ENCODE peak calls at places on chromosomes 6 and 20, in nine cellular contexts. A is AG20443; M is uterus; B is heart left ventricle; Y is astrocyte of the spinal cord; V is amygdala; S is amniotic stem cell; K is CD4-positive, alpha-beta T cell; P is adrenal gland. J is an unnamed sample.

GRCh38 chr6:55679503-55679902 is 100.5 kb upstream of the HMGCLL1 start:
- DNase-seq in A (no peak), M (no peak), B (no peak), Y (peak), V (no peak), S (no peak), K (no peak), P (no peak), J (no peak)

GRCh38 chr6:168791916-168792315 is 350.9 kb downstream of the SMOC2 start:
- DNase-seq in A (no peak), M (no peak), B (no peak), Y (no peak), V (peak), S (no peak), K (no peak), P (no peak), J (no peak)

GRCh38 chr20:37853823-37854375 is 49.0 kb upstream of the VSTM2L start:
- DNase-seq in A (no peak), M (no peak), B (no peak), Y (no peak), V (no peak), S (no peak), K (no peak), P (no peak), J (no peak)

GRCh38 chr6:72954736-72955135 is 270.6 kb downstream of the KHDC1L start:
- DNase-seq in A (no peak), M (no peak), B (no peak), Y (peak), V (no peak), S (no peak), K (no peak), P (no peak), J (no peak)

GRCh38 chr6:24931752-24932691 is 3.7 kb downstream of the RIPOR2 start:
- DNase-seq in A (no peak), M (no peak), B (no peak), Y (peak), V (no peak), S (no peak), K (no peak), P (no peak), J (no peak)

GRCh38 chr6:36980876-36981619 is 4.9 kb downstream of the MTCH1 start:
- DNase-seq in A (no peak), M (no peak), B (no peak), Y (no peak), V (no peak), S (no peak), K (no peak), P (no peak), J (no peak)

GRCh38 chr6:137234505-137234863 is 15.3 kb upstream of the IFNGR1 start:
- DNase-seq in A (no peak), M (no peak), B (no peak), Y (no peak), V (no peak), S (no peak), K (no peak), P (no peak), J (no peak)

GRCh38 chr20:38127011-38127621 is 38.0 kb downstream of the TGM2 start:
- DNase-seq in A (peak), M (peak), B (no peak), Y (peak), V (no peak), S (peak), K (no peak), P (peak), J (no peak)

GRCh38 chr6:487956-488355 is 96.4 kb downstream of the IRF4 start:
- DNase-seq in A (no peak), M (no peak), B (no peak), Y (no peak), V (peak), S (no peak), K (no peak), P (no peak), J (no peak)

GRCh38 chr20:44069203-44069931 is 117.6 kb downstream of the JPH2 start:
- DNase-seq in A (no peak), M (no peak), B (no peak), Y (no peak), V (no peak), S (no peak), K (peak), P (peak), J (no peak)

GRCh38 chr20:17882065-17882833 is 86.3 kb downstream of the SNX5 start:
- DNase-seq in A (no peak), M (no peak), B (no peak), Y (no peak), V (no peak), S (no peak), K (no peak), P (no peak), J (no peak)

GRCh38 chr20:47380481-47380880 is 24.0 kb upstream of the ZMYND8 start:
- DNase-seq in A (no peak), M (no peak), B (no peak), Y (no peak), V (no peak), S (no peak), K (no peak), P (no peak), J (no peak)

GRCh38 chr6:134247271-134247833 is 70.6 kb downstream of the SGK1 start:
- DNase-seq in A (no peak), M (no peak), B (no peak), Y (no peak), V (no peak), S (no peak), K (peak), P (peak), J (peak)

GRCh38 chr6:157555795-157556645 is 175.0 kb downstream of the ZDHHC14 start:
- DNase-seq in A (no peak), M (no peak), B (no peak), Y (no peak), V (no peak), S (no peak), K (no peak), P (no peak), J (no peak)

GRCh38 chr20:2387180-2387577 is 6.5 kb downstream of the TGM6 start:
- DNase-seq in A (no peak), M (no peak), B (no peak), Y (peak), V (no peak), S (no peak), K (no peak), P (no peak), J (peak)

GRCh38 chr6:98657764-98658163 is 176.6 kb upstream of the POU3F2 start:
- DNase-seq in A (no peak), M (no peak), B (no peak), Y (peak), V (no peak), S (no peak), K (no peak), P (no peak), J (no peak)

GRCh38 chr6:69349776-69350175 is 447.0 kb downstream of the LMBRD1 start:
- DNase-seq in A (no peak), M (peak), B (peak), Y (no peak), V (no peak), S (no peak), K (no peak), P (no peak), J (no peak)

GRCh38 chr20:32582659-32583580 is 2.2 kb downstream of the NOL4L start:
- DNase-seq in A (peak), M (peak), B (peak), Y (no peak), V (peak), S (no peak), K (no peak), P (no peak), J (no peak)

GRCh38 chr6:143806282-143807102 is 36.6 kb upstream of the LTV1 start:
- DNase-seq in A (peak), M (no peak), B (peak), Y (peak), V (no peak), S (peak), K (no peak), P (peak), J (no peak)

GRCh38 chr6:136628996-136629395 is 78.8 kb upstream of the MAP7 start:
- DNase-seq in A (no peak), M (no peak), B (no peak), Y (peak), V (no peak), S (no peak), K (no peak), P (no peak), J (no peak)

GRCh38 chr6:19972221-19972620 is 135.1 kb downstream of the ID4 start:
- DNase-seq in A (no peak), M (no peak), B (no peak), Y (no peak), V (no peak), S (no peak), K (no peak), P (no peak), J (no peak)

GRCh38 chr6:11556308-11556707 is 18.8 kb downstream of the TMEM170B start:
- DNase-seq in A (no peak), M (no peak), B (no peak), Y (no peak), V (no peak), S (no peak), K (no peak), P (no peak), J (no peak)

GRCh38 chr6:23826587-23826986 is 299.4 kb upstream of the NRSN1 start:
- DNase-seq in A (no peak), M (no peak), B (no peak), Y (no peak), V (no peak), S (no peak), K (no peak), P (no peak), J (no peak)

GRCh38 chr20:49276895-49277785 is 717 bp downstream of the ZNFX1 start:
- DNase-seq in A (peak), M (peak), B (peak), Y (no peak), V (peak), S (no peak), K (peak), P (peak), J (no peak)

GRCh38 chr6:125859691-125860210 is 69.0 kb downstream of the NCOA7 start:
- DNase-seq in A (peak), M (no peak), B (no peak), Y (no peak), V (no peak), S (no peak), K (no peak), P (no peak), J (no peak)

GRCh38 chr6:42007753-42008528 is 42.4 kb upstream of the TAF8 start:
- DNase-seq in A (no peak), M (no peak), B (no peak), Y (no peak), V (no peak), S (no peak), K (peak), P (peak), J (no peak)

GRCh38 chr20:39897058-39897457 is 792.0 kb downstream of the MAFB start:
- DNase-seq in A (peak), M (no peak), B (no peak), Y (peak), V (no peak), S (peak), K (no peak), P (no peak), J (no peak)

GRCh38 chr6:111812080-111813038 is 60.9 kb downstream of the FYN start:
- DNase-seq in A (no peak), M (no peak), B (no peak), Y (no peak), V (no peak), S (no peak), K (no peak), P (no peak), J (no peak)

GRCh38 chr6:36944650-36945049 is 9.9 kb upstream of the PI16 start:
- DNase-seq in A (no peak), M (no peak), B (no peak), Y (no peak), V (no peak), S (no peak), K (no peak), P (peak), J (no peak)

GRCh38 chr6:150142304-150142656 is 564 bp upstream of the PPP1R14C start:
- DNase-seq in A (peak), M (no peak), B (no peak), Y (no peak), V (no peak), S (peak), K (no peak), P (no peak), J (peak)

GRCh38 chr20:13426870-13427269 is 205.8 kb downstream of the ISM1 start:
- DNase-seq in A (no peak), M (no peak), B (no peak), Y (no peak), V (no peak), S (no peak), K (no peak), P (no peak), J (no peak)

GRCh38 chr20:3616250-3616649 is 46.9 kb downstream of the GFRA4 start:
- DNase-seq in A (no peak), M (no peak), B (peak), Y (peak), V (no peak), S (no peak), K (no peak), P (no peak), J (no peak)

GRCh38 chr6:34951741-34952140 is 62.7 kb downstream of the ANKS1A start:
- DNase-seq in A (no peak), M (no peak), B (no peak), Y (no peak), V (no peak), S (no peak), K (no peak), P (no peak), J (no peak)

GRCh38 chr6:44775121-44775520 is 387.6 kb downstream of the CDC5L start:
- DNase-seq in A (peak), M (no peak), B (no peak), Y (no peak), V (no peak), S (no peak), K (no peak), P (no peak), J (no peak)

GRCh38 chr6:6930223-6930880 is 177.4 kb upstream of the RREB1 start:
- DNase-seq in A (no peak), M (no peak), B (no peak), Y (no peak), V (no peak), S (no peak), K (no peak), P (no peak), J (no peak)

GRCh38 chr20:45695496-45695895 is 6.3 kb upstream of the WFDC13 start:
- DNase-seq in A (no peak), M (no peak), B (no peak), Y (no peak), V (no peak), S (no peak), K (no peak), P (no peak), J (no peak)

GRCh38 chr6:156618600-156619205 is 158.5 kb upstream of the ARID1B start:
- DNase-seq in A (no peak), M (no peak), B (no peak), Y (no peak), V (no peak), S (no peak), K (no peak), P (no peak), J (no peak)

GRCh38 chr20:53940883-53941546 is 129.4 kb downstream of the BCAS1 start:
- DNase-seq in A (peak), M (no peak), B (peak), Y (peak), V (no peak), S (peak), K (no peak), P (peak), J (no peak)

GRCh38 chr6:134630468-134631180 is 312.7 kb upstream of the SGK1 start:
- DNase-seq in A (no peak), M (no peak), B (no peak), Y (no peak), V (peak), S (no peak), K (no peak), P (peak), J (no peak)

GRCh38 chr6:142680308-142680707 is 264.7 kb downstream of the HIVEP2 start:
- DNase-seq in A (peak), M (no peak), B (no peak), Y (peak), V (no peak), S (no peak), K (no peak), P (no peak), J (no peak)